ENCODE peak calls at places on chromosomes 13 and 19, in eight cellular contexts. W is A549, E is tibial nerve, H is stomach, G is SK-N-SH, C is GM12878, O is ovary, N is sigmoid colon. K is an unnamed sample. For H3K4me1, the result is how much of the 10 kb centered on the place peaks cover.

GRCh38 chr19:30564551-30565011 is 192.4 kb downstream of the ZNF536 start:
- DNase-seq in W (no peak), E (no peak), H (no peak), G (no peak), C (no peak), O (no peak), N (no peak), K (no peak)

GRCh38 chr13:110126391-110126961 is 180.5 kb downstream of the COL4A1 start:
- DNase-seq in W (peak), E (no peak), H (no peak), G (no peak), C (no peak), O (peak), N (peak), K (peak)

GRCh38 chr19:46528601-46529447 is 33.2 kb upstream of the PNMA8B start:
- DNase-seq in W (no peak), E (no peak), H (no peak), G (no peak), C (no peak), O (no peak), N (no peak), K (no peak)

GRCh38 chr19:17246681-17247425 is 1.1 kb upstream of the NR2F6 start:
- DNase-seq in W (peak), E (no peak), H (peak), G (peak), C (no peak), O (no peak), N (no peak), K (no peak)

GRCh38 chr13:105979586-105979985 is 555.9 kb downstream of the EFNB2 start:
- DNase-seq in W (peak), E (no peak), H (peak), G (no peak), C (no peak), O (no peak), N (no peak), K (peak)

GRCh38 chr13:78593652-78594494 is 9.5 kb downstream of the POU4F1 start:
- DNase-seq in W (no peak), E (no peak), H (no peak), G (no peak), C (no peak), O (no peak), N (no peak), K (no peak)

GRCh38 chr19:6706633-6706958 is 13.9 kb downstream of the C3 start:
- DNase-seq in W (no peak), E (no peak), H (no peak), G (no peak), C (no peak), O (no peak), N (no peak), K (no peak)

GRCh38 chr19:29620931-29621351 is 14.9 kb downstream of the POP4 start:
- DNase-seq in W (no peak), E (no peak), H (no peak), G (no peak), C (no peak), O (no peak), N (no peak), K (no peak)

GRCh38 chr19:13401388-13401787 is 104.9 kb downstream of the CACNA1A start:
- DNase-seq in W (peak), E (no peak), H (no peak), G (no peak), C (no peak), O (no peak), N (no peak), K (no peak)

GRCh38 chr19:13953021-13953531 is 767 bp downstream of the DCAF15 start:
- DNase-seq in W (peak), E (no peak), H (peak), G (no peak), C (no peak), O (peak), N (peak), K (no peak)

GRCh38 chr19:55255618-55256423 is 3.0 kb downstream of the PPP6R1 start:
- DNase-seq in W (peak), E (no peak), H (peak), G (no peak), C (peak), O (no peak), N (no peak), K (no peak)

GRCh38 chr13:113205428-113205931 is 3.0 kb downstream of the PCID2 start:
- DNase-seq in W (no peak), E (no peak), H (no peak), G (no peak), C (no peak), O (no peak), N (no peak), K (no peak)

GRCh38 chr13:111344471-111345191 is 24.2 kb downstream of the TEX29 start:
- DNase-seq in W (peak), E (no peak), H (peak), G (no peak), C (no peak), O (no peak), N (no peak), K (peak)

GRCh38 chr13:114069376-114070097 is 62.9 kb downstream of the RASA3 start:
- DNase-seq in W (no peak), E (no peak), H (no peak), G (no peak), C (no peak), O (peak), N (peak), K (no peak)

DNA sequence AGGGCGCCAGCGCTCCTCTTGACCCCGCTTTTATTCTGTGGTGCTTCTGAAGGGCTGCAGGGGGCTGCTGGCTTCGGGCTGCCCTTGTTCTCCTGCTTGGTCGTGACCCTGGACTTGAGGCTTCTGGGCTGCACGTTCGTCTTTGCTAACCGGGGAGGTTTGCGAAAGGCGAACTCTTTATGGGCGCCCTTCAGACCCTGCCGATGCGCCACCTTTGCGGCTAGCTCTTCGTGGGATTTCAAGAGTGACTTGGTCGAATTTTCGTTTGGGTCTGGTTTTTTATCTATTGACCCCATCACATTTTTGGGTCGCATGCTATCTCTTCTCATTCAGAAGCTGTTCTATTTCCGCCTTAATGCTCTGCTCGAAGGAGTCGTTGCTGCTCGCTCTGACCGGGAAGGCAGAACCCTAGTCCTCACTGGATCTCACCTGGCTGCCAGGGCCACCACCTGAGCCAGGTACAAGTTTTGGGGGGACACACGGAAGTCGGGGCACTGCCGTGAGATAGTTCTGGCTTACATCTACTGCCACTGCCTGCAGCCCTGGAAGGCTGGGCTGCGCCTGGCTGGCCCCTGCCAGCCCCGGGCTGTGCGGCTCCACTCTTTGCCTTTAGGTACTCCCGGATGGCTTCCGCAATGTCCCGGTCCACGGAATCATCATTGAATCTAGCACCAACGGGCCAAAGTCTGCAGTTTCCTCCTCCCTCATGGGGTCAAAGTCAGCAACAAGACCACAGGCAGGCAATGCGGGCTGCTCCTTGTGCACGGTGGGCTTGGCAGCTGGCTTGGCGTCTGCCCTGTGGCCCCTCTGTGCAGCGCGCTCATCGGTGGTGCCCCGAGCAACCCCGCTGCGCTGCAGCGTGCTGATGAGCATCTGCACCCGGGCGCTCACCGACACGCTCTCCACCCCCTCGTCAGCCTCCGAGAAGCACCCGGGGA is 16.2 kb downstream of the RB1 start:
- DNase-seq in W (no peak), E (no peak), H (no peak), G (no peak), C (no peak), O (no peak), N (no peak), K (no peak)
- TF ChIP-seq EP300 in W (no peak), E (no peak), H (no peak), G (no peak), C (no peak), O (no peak), N (no peak), K (no peak)

DNA sequence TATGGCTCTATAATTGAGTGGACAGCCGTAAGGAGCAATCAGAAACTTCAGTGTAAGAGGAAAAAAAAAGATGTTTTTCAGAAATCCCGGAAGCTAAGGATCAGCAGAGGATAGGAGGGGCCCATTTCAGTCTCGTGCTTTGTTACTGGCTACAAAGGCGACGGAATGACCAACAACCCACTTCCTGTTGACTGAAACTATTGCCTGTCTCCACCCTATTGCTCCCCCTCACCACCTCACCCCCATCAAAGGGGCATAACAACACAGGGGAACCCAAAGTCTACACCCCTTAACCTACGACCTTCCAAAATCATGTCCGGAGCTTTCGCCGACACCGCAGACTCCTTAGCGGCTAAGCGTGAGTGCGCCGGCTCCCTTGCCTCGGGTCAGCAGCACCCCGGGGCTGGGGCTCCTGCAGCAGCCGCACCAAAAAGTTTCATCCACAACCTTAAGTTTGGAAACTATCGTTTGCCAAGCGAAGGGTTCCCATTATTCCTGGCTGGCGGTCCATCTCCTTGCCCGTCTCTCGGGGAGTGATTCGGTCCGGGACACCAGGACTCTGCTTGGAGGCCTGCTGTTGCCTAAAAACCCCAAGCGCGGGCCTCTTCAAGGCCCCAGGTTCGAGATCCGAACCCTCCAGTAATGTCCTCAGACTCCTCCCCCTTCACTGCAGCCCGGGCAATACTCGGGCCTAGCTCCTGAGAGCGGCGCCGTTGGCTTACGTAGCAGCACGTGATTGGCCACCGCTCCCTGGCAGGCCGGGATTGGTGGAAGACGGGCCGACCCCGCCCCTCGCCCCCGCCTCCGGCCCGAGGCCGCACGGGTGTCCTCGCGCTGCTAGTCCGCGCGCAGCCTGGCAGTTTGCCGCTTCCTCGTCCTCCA is at the start of gene TPP2:
- DNase-seq in W (peak), E (peak), H (peak), G (peak), C (peak), O (peak), N (peak), K (peak)
- H3K4me1 ChIP-seq in W (under half), E (under half), H (half or more), G (under half), C (under half), O (under half), N (under half), K (half or more)

GRCh38 chr13:30107126-30107525 is 200.2 kb downstream of the KATNAL1 start:
- DNase-seq in W (no peak), E (peak), H (no peak), G (no peak), C (no peak), O (no peak), N (no peak), K (no peak)

GRCh38 chr13:30108216-30108912 is 199.0 kb downstream of the KATNAL1 start:
- DNase-seq in W (no peak), E (no peak), H (no peak), G (no peak), C (no peak), O (no peak), N (no peak), K (no peak)

GRCh38 chr13:30107536-30108136 is 199.7 kb downstream of the KATNAL1 start:
- DNase-seq in W (peak), E (no peak), H (peak), G (no peak), C (no peak), O (no peak), N (no peak), K (no peak)

GRCh38 chr13:30103161-30103858 is 204.0 kb downstream of the KATNAL1 start:
- DNase-seq in W (no peak), E (no peak), H (no peak), G (no peak), C (no peak), O (no peak), N (no peak), K (no peak)

DNA sequence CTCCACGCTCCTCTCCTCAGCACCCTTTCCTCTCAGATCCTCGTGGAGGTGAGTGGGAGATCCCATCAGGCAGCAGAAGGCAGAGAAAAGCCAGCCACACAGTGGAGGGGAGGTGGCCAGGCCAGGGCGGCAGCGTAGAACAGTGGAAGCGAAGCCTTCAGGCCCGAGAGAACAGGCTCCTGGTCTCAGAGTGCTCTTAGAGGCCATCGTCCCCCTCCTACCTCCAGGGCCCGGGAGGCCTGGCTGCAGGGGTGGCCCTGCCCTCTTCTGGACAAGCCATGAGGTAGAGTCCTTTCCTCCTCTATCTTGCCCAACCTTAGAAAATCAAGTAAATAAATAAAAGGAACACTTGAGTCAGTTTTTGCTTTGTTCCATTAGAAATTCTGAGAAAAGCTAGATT is 202.0 kb downstream of the KATNAL1 start:
- DNase-seq in W (no peak), E (no peak), H (peak), G (no peak), C (no peak), O (no peak), N (no peak), K (no peak)
- TF ChIP-seq EP300 in W (no peak), E (no peak), H (no peak), G (no peak), C (no peak), O (no peak), N (no peak), K (no peak)

GRCh38 chr19:1756705-1757445 is 3.6 kb downstream of the ONECUT3 start:
- DNase-seq in W (no peak), E (no peak), H (no peak), G (no peak), C (no peak), O (no peak), N (no peak), K (no peak)
- H3K4me1 ChIP-seq in W (under half), E (under half), H (under half), G (under half), C (under half), O (under half), N (under half), K (under half)

GRCh38 chr13:41515491-41516139 is 58.3 kb downstream of the RGCC start:
- DNase-seq in W (no peak), E (no peak), H (no peak), G (no peak), C (no peak), O (no peak), N (no peak), K (no peak)

GRCh38 chr13:41514853-41515395 is 57.6 kb downstream of the RGCC start:
- DNase-seq in W (no peak), E (no peak), H (no peak), G (no peak), C (no peak), O (no peak), N (no peak), K (no peak)

GRCh38 chr13:41516760-41517159 is 59.4 kb downstream of the RGCC start:
- DNase-seq in W (no peak), E (no peak), H (no peak), G (no peak), C (no peak), O (no peak), N (no peak), K (no peak)

GRCh38 chr13:41513600-41513999 is 56.2 kb downstream of the RGCC start:
- DNase-seq in W (no peak), E (no peak), H (no peak), G (no peak), C (no peak), O (no peak), N (no peak), K (no peak)

GRCh38 chr13:41516166-41516565 is 58.8 kb downstream of the RGCC start:
- DNase-seq in W (no peak), E (no peak), H (no peak), G (no peak), C (no peak), O (no peak), N (no peak), K (no peak)
- TF ChIP-seq EP300 in W (no peak), E (no peak), H (no peak), G (no peak), C (no peak), O (no peak), N (no peak), K (no peak)

GRCh38 chr19:32824906-32825608 is 44.5 kb downstream of the SLC7A9 start:
- DNase-seq in W (no peak), E (no peak), H (no peak), G (no peak), C (no peak), O (no peak), N (no peak), K (no peak)

GRCh38 chr19:32819415-32820400 is 49.9 kb downstream of the SLC7A9 start:
- DNase-seq in W (no peak), E (no peak), H (no peak), G (no peak), C (no peak), O (no peak), N (peak), K (no peak)

GRCh38 chr19:32824136-32824835 is 45.3 kb downstream of the SLC7A9 start:
- DNase-seq in W (no peak), E (no peak), H (no peak), G (peak), C (no peak), O (no peak), N (no peak), K (no peak)

GRCh38 chr19:32822916-32823746 is 46.4 kb downstream of the SLC7A9 start:
- DNase-seq in W (no peak), E (no peak), H (no peak), G (no peak), C (no peak), O (no peak), N (no peak), K (no peak)

DNA sequence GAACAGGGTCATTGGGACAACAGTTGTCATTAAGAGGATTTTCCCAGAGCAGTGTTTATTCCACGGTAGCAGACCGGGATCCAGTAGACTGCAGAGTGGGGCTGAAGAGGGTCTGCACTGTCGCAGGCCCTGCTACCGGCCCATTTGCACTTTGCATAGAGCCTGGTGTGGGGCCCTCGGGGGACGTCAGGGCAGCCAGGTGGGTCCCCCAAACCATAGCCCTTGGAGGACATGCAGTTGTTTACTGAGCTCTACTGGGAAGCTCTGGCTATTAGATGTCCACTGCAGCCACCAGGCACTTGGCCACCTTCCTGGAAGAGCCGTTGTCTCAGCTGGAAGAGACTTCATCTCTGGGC is 45.8 kb downstream of the SLC7A9 start:
- DNase-seq in W (no peak), E (no peak), H (no peak), G (no peak), C (no peak), O (no peak), N (no peak), K (no peak)
- H3K4me1 ChIP-seq in W (under half), E (under half), H (under half), G (under half), C (under half), O (under half), N (under half), K (under half)